ENCODE peak calls at places on chromosomes 7 and 10, in five cellular contexts. I, B, F, A and E are unnamed samples.

GRCh38 chr10:118564652-118565051 is 30.8 kb downstream of the PRLHR start:
- DNase-seq in I (peak), B (no peak), F (no peak), A (no peak), E (no peak)

GRCh38 chr10:78388331-78389050 is 354.8 kb downstream of the RPS24 start:
- DNase-seq in I (no peak), B (peak), F (no peak), A (no peak), E (no peak)

GRCh38 chr7:3154881-3155494 is 111.3 kb upstream of the CARD11 start:
- DNase-seq in I (peak), B (peak), F (peak), A (no peak), E (no peak)

GRCh38 chr7:141700848-141701371 is 1.1 kb downstream of the DENND11 start:
- DNase-seq in I (peak), B (no peak), F (no peak), A (no peak), E (no peak)

GRCh38 chr7:153404124-153404523 is 644.6 kb downstream of the ACTR3B start:
- DNase-seq in I (no peak), B (no peak), F (no peak), A (no peak), E (no peak)

GRCh38 chr10:112375721-112376577 is 2.0 kb downstream of the ACSL5 start:
- DNase-seq in I (peak), B (no peak), F (peak), A (no peak), E (no peak)

GRCh38 chr7:45890902-45891461 is 2.7 kb downstream of the IGFBP1 start:
- DNase-seq in I (peak), B (no peak), F (no peak), A (no peak), E (no peak)

GRCh38 chr10:99888623-99889022 is 106.2 kb downstream of the ABCC2 start:
- DNase-seq in I (peak), B (no peak), F (peak), A (no peak), E (no peak)

GRCh38 chr10:83612050-83612449 is 527.3 kb upstream of the GHITM start:
- DNase-seq in I (no peak), B (no peak), F (no peak), A (no peak), E (no peak)

GRCh38 chr10:73404690-73405089 is 9.2 kb downstream of the ANXA7 start:
- DNase-seq in I (no peak), B (no peak), F (no peak), A (no peak), E (no peak)